ENCODE peak calls at places on chromosomes 6 and 20, in five cellular contexts. A is stomach, S is H9, W is H7, F is thoracic aorta. E is an unnamed sample.

GRCh38 chr6:166296035-166296883 is 11.9 kb downstream of the PRR18 start:
- DNase-seq in A (no peak), S (no peak), W (no peak), F (no peak), E (no peak)

GRCh38 chr6:100186552-100186951 is 192.5 kb upstream of the MCHR2 start:
- DNase-seq in A (no peak), S (no peak), W (no peak), F (no peak), E (no peak)

GRCh38 chr6:141969201-141969600 is 163.5 kb upstream of the GJE1 start:
- DNase-seq in A (no peak), S (no peak), W (no peak), F (no peak), E (no peak)

GRCh38 chr6:136012198-136012884 is 160.8 kb downstream of the PDE7B start:
- DNase-seq in A (no peak), S (no peak), W (no peak), F (no peak), E (no peak)

GRCh38 chr20:45848969-45849582 is 8.1 kb downstream of the ACOT8 start:
- DNase-seq in A (no peak), S (no peak), W (no peak), F (no peak), E (no peak)

GRCh38 chr6:75791881-75792280 is 42.8 kb downstream of the MYO6 start:
- DNase-seq in A (no peak), S (no peak), W (no peak), F (no peak), E (no peak)

GRCh38 chr6:166551797-166552495 is 34.5 kb downstream of the RAMACL start:
- DNase-seq in A (no peak), S (peak), W (peak), F (no peak), E (peak)

GRCh38 chr6:108251252-108251651 is 9.6 kb downstream of the SNX3 start:
- DNase-seq in A (no peak), S (no peak), W (no peak), F (no peak), E (no peak)

GRCh38 chr6:63573140-63573898 is 1.0 kb downstream of the LOC128125822 start:
- DNase-seq in A (peak), S (peak), W (peak), F (peak), E (no peak)

GRCh38 chr6:157789861-157790260 is 33.2 kb upstream of the SNX9 start:
- DNase-seq in A (no peak), S (peak), W (peak), F (no peak), E (peak)

GRCh38 chr20:51121901-51122412 is 99.0 kb upstream of the KCNG1 start:
- DNase-seq in A (no peak), S (no peak), W (peak), F (no peak), E (peak)

GRCh38 chr6:109458774-109459531 is 3.4 kb upstream of the MICAL1 start:
- DNase-seq in A (no peak), S (no peak), W (peak), F (no peak), E (no peak)

GRCh38 chr6:108676555-108676954 is 115.8 kb downstream of the FOXO3 start:
- DNase-seq in A (no peak), S (no peak), W (no peak), F (no peak), E (no peak)

GRCh38 chr6:132199343-132199742 is 201.9 kb downstream of the MOXD1 start:
- DNase-seq in A (no peak), S (no peak), W (no peak), F (no peak), E (no peak)

GRCh38 chr6:108781419-108782110 is 66.7 kb upstream of the ARMC2 start:
- DNase-seq in A (no peak), S (peak), W (peak), F (no peak), E (peak)

GRCh38 chr6:36119927-36120477 is 10.3 kb upstream of the MAPK13 start:
- DNase-seq in A (no peak), S (no peak), W (no peak), F (no peak), E (no peak)

GRCh38 chr6:125268765-125269164 is 33.0 kb downstream of the HDDC2 start:
- DNase-seq in A (no peak), S (no peak), W (no peak), F (no peak), E (no peak)

GRCh38 chr6:117477988-117478852 is 4.3 kb upstream of the DCBLD1 start:
- DNase-seq in A (no peak), S (peak), W (peak), F (no peak), E (no peak)